ENCODE peak calls at places on chromosome 7, in nine cellular contexts. L is A549, N is cardiac muscle cell, C is caudate nucleus, I is T-helper 9 cell, S is Panc1, T is NCI-H748 treated with DMSO at 0.1 percent for 48 hours, V is activated T-cell treated with anti-CD3 and anti-CD28 coated beads for 1 hour, E is psoas muscle. X is an unnamed sample.

GRCh38 chr7:148672041-148672440 is 26.7 kb upstream of the CUL1 start:
- DNase-seq in L (no peak), N (no peak), S (no peak), T (no peak), I (no peak), C (no peak), V (no peak), E (no peak), X (no peak)

GRCh38 chr7:43535810-43536585 is 46.9 kb upstream of the STK17A start:
- DNase-seq in I (no peak), C (no peak), N (peak), E (peak), L (no peak), T (no peak), S (no peak), V (no peak), X (no peak)

GRCh38 chr7:107147464-107148214 is 21.2 kb upstream of the HBP1 start:
- DNase-seq in T (peak), V (no peak), L (peak), I (no peak), N (peak), E (no peak), C (no peak), S (no peak), X (no peak)

GRCh38 chr7:143318661-143319060 is 2.8 kb downstream of the CLCN1 start:
- DNase-seq in I (no peak), L (no peak), E (peak), V (no peak), C (no peak), T (no peak), N (peak), S (no peak), X (no peak)

GRCh38 chr7:124701955-124702354 is 63.6 kb downstream of the GPR37 start:
- DNase-seq in T (no peak), C (no peak), I (no peak), N (no peak), E (no peak), V (no peak), S (no peak), L (no peak), X (no peak)

GRCh38 chr7:100154651-100155491 is 3.7 kb downstream of the TRAPPC14 start:
- DNase-seq in L (no peak), I (no peak), T (no peak), C (no peak), E (no peak), V (no peak), N (no peak), S (no peak), X (no peak)

GRCh38 chr7:120838281-120838682 is 19.7 kb downstream of the TSPAN12 start:
- DNase-seq in L (no peak), I (no peak), T (no peak), E (no peak), C (no peak), V (no peak), N (no peak), S (no peak), X (no peak)

GRCh38 chr7:122622682-122623081 is 76.2 kb downstream of the RNF133 start:
- DNase-seq in S (no peak), I (no peak), N (no peak), V (no peak), E (no peak), L (no peak), C (no peak), T (no peak), X (no peak)

GRCh38 chr7:13751771-13752170 is 237.7 kb downstream of the ETV1 start:
- DNase-seq in N (no peak), T (no peak), I (no peak), L (no peak), S (no peak), C (no peak), V (no peak), E (no peak), X (peak)

GRCh38 chr7:50863053-50863452 is 80.4 kb upstream of the GRB10 start:
- DNase-seq in N (no peak), E (no peak), I (no peak), T (no peak), C (no peak), L (no peak), V (no peak), S (no peak), X (no peak)

GRCh38 chr7:49091519-49091918 is 167.2 kb downstream of the CDC14C start:
- DNase-seq in V (no peak), I (no peak), N (no peak), C (no peak), T (no peak), S (no peak), L (no peak), E (no peak), X (no peak)

GRCh38 chr7:69782917-69783684 is 184.8 kb downstream of the AUTS2 start:
- DNase-seq in N (peak), S (no peak), E (peak), V (no peak), I (no peak), C (no peak), L (no peak), T (no peak), X (no peak)

GRCh38 chr7:139691253-139691781 is 86.5 kb downstream of the HIPK2 start:
- DNase-seq in E (peak), N (peak), V (no peak), L (no peak), C (no peak), I (no peak), T (no peak), S (no peak), X (no peak)

GRCh38 chr7:92843034-92843760 is 6.8 kb upstream of the CDK6 start:
- DNase-seq in S (no peak), N (peak), E (no peak), T (no peak), I (no peak), C (no peak), L (no peak), V (no peak), X (no peak)

GRCh38 chr7:141071260-141071854 is 2.5 kb upstream of the TMEM178B start:
- DNase-seq in L (peak), C (peak), T (peak), S (no peak), I (no peak), N (peak), E (peak), V (no peak), X (peak)

GRCh38 chr7:33053716-33054115 is 8.9 kb downstream of the NT5C3A start:
- DNase-seq in N (no peak), L (no peak), E (no peak), I (no peak), C (no peak), V (no peak), T (no peak), S (no peak), X (no peak)

GRCh38 chr7:135168001-135168400 is 2.5 kb downstream of the CYREN start:
- DNase-seq in L (no peak), T (no peak), C (no peak), I (no peak), N (no peak), S (no peak), E (peak), V (no peak), X (no peak)

GRCh38 chr7:51253157-51253556 is 63.5 kb downstream of the COBL start:
- DNase-seq in N (no peak), E (no peak), I (no peak), T (no peak), L (peak), V (no peak), S (no peak), C (no peak), X (no peak)

GRCh38 chr7:20444041-20444440 is 113.3 kb downstream of the ITGB8 start:
- DNase-seq in C (no peak), T (no peak), N (peak), L (no peak), E (no peak), I (no peak), S (no peak), V (no peak), X (no peak)

GRCh38 chr7:21550076-21550475 is 7.2 kb downstream of the DNAH11 start:
- DNase-seq in N (no peak), L (no peak), V (no peak), T (no peak), C (no peak), S (no peak), I (no peak), E (no peak), X (no peak)

GRCh38 chr7:44761207-44762161 is 12.8 kb downstream of the ZMIZ2 start:
- DNase-seq in L (no peak), N (peak), I (no peak), C (no peak), S (no peak), V (no peak), T (no peak), E (peak), X (no peak)

X was measured in COR-L47.